ENCODE peak calls at places on chromosomes 6 and 20, in seven cellular contexts. R, C, V, T, D, J and F are unnamed samples.

GRCh38 chr6:75368151-75368779 is 83.7 kb upstream of the TMEM30A start:
- DNase-seq in R (peak; percentile 80), C (peak; percentile 47), V (peak; percentile 33), T (peak; percentile 22), D (peak; percentile 56), J (peak; percentile 76), F (peak; percentile 80)

GRCh38 chr6:14739830-14740229 is 506.0 kb upstream of the JARID2 start:
- DNase-seq in R (peak; percentile 74), C (no peak), V (no peak), T (no peak), D (no peak), J (no peak), F (no peak)

GRCh38 chr20:63284544-63284949 is 8.4 kb upstream of the COL20A1 start:
- DNase-seq in R (no peak), C (no peak), V (no peak), T (no peak), D (no peak), J (no peak), F (no peak)

GRCh38 chr6:5271926-5272325 is 10.6 kb downstream of the FARS2 start:
- DNase-seq in R (peak; percentile 66), C (no peak), V (no peak), T (no peak), D (no peak), J (no peak), F (no peak)

GRCh38 chr6:160357088-160357487 is 8.9 kb downstream of the SLC22A3 start:
- DNase-seq in R (no peak), C (no peak), V (no peak), T (no peak), D (no peak), J (no peak), F (no peak)

GRCh38 chr6:3899061-3899460 is 49.9 kb downstream of the FAM50B start:
- DNase-seq in R (no peak), C (no peak), V (no peak), T (no peak), D (no peak), J (no peak), F (no peak)

GRCh38 chr6:5537967-5538366 is 276.7 kb downstream of the FARS2 start:
- DNase-seq in R (peak; percentile 40), C (no peak), V (no peak), T (peak; percentile 31), D (no peak), J (no peak), F (no peak)

GRCh38 chr6:72826744-72827438 is 205.0 kb downstream of the KCNQ5 start:
- DNase-seq in R (peak; percentile 13), C (peak; percentile 73), V (no peak), T (peak; percentile 59), D (no peak), J (no peak), F (no peak)

GRCh38 chr6:3500262-3501001 is 43.6 kb upstream of the SLC22A23 start:
- DNase-seq in R (peak; percentile 71), C (peak; percentile 62), V (no peak), T (peak; percentile 71), D (no peak), J (no peak), F (no peak)

GRCh38 chr6:28137458-28138020 is 4.1 kb upstream of the ZKSCAN8 start:
- DNase-seq in R (peak; percentile 34), C (peak; percentile 66), V (no peak), T (peak; percentile 14), D (no peak), J (no peak), F (peak; percentile 25)

GRCh38 chr6:129929433-129929832 is 68.3 kb upstream of the TMEM244 start:
- DNase-seq in R (peak; percentile 58), C (peak; percentile 50), V (no peak), T (peak; percentile 92), D (no peak), J (no peak), F (no peak)

GRCh38 chr6:169800668-169801395 is 49.4 kb downstream of the ERMARD start:
- DNase-seq in R (no peak), C (peak; percentile 72), V (no peak), T (peak; percentile 82), D (peak; percentile 44), J (peak; percentile 32), F (peak; percentile 58)
- H3K27ac ChIP-seq in R (no peak overlapping the region), C (peak overlapping the region; percentile 76), V (no peak overlapping the region), T (peak overlapping the region; percentile 4), D (no peak overlapping the region), J (no peak overlapping the region), F (no peak overlapping the region)

DNA sequence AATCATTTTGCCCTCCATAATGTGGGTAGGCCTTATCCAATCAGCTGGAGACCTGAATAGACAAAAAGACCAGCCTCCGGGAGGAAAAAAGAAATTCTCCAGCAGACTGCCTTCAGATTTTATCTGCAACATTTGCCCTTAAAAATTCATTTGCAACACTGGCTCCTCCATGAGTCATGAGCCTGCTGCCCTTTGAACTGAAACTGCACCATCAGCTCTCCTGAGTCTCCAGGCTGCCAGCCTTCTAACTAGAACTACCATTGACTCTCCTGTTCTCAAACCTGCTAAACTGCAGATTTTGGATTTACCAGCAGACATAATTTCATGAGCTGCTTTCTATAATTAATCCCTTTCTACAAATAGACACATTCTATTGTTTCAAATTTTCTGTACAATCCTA is 223.9 kb upstream of the THEMIS start:
- DNase-seq in R (peak; percentile 75), C (peak; percentile 60), V (no peak), T (peak; percentile 39), D (no peak), J (no peak), F (peak; percentile 20)
- H2BK5ac ChIP-seq in R (no peak overlapping the region), C (no peak overlapping the region), V (no peak overlapping the region), T (no peak overlapping the region), D (no peak overlapping the region), J (no peak overlapping the region), F (no peak overlapping the region)

DNA sequence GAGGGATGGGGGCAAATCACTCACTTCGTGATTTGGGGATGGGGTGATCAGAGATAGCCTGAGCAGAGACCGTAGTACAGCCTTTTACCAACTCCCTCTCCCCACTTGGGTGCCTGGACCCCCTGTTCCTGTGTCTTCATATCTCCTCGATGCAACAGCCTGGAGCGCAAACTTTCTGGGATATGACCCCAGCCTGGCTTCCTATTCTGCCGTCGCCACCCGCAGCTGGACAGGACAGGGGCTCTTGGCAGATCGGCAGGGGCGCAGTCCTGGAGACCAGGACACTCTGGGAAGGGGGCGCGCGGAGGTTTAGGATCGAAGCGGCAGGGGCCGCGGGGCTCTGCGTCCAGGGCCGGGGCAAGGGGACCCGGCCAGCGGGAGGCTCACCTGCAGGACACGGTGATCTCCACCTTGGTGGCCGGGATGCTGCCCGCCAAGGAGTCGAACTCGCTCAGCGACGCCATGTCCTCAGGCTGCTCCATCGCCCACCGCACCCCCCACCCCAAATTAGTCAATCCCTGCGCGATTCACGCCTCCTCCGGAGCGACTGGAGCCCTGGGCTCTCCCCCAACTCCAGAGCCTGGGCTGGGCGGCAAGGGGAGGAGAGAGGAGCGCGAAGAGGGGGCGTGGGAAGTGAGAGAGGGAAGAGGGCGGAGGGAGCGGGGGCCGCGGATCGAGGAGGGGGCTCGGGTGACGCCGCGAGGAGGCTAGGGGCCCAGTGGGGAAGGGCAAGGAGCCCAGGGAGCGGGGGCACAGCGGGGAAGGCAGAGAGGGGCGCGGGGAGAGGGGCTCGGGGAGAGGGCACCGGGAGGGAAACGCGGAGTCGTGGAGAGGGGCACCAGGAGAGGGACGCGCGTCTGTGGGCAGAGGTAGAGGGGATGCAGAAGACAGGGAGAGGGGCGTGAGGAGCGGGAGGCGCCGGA is at the start of gene CPNE5:
- DNase-seq in R (no peak), C (no peak), V (no peak), T (no peak), D (peak; percentile 63), J (no peak), F (peak; percentile 35)
- H4K8ac ChIP-seq in R (no peak within 1 kb of the TSS), C (peak within 1 kb of the TSS; percentile 27), V (no peak within 1 kb of the TSS), T (no peak within 1 kb of the TSS), D (peak within 1 kb of the TSS; percentile 71), J (no peak within 1 kb of the TSS), F (no peak within 1 kb of the TSS)

GRCh38 chr6:42226251-42227143 is 8.8 kb upstream of the MRPS10 start:
- DNase-seq in R (peak; percentile 99), C (peak; percentile 89), V (no peak), T (peak; percentile 84), D (no peak), J (no peak), F (peak; percentile 93)

GRCh38 chr6:42225419-42225818 is 7.8 kb upstream of the MRPS10 start:
- DNase-seq in R (no peak), C (no peak), V (no peak), T (no peak), D (no peak), J (no peak), F (no peak)

GRCh38 chr6:42225043-42225368 is 7.3 kb upstream of the MRPS10 start:
- DNase-seq in R (no peak), C (no peak), V (no peak), T (no peak), D (no peak), J (no peak), F (no peak)

GRCh38 chr6:42222450-42222849 is 4.8 kb upstream of the MRPS10 start:
- DNase-seq in R (peak; percentile 58), C (no peak), V (no peak), T (peak; percentile 23), D (no peak), J (no peak), F (no peak)

DNA sequence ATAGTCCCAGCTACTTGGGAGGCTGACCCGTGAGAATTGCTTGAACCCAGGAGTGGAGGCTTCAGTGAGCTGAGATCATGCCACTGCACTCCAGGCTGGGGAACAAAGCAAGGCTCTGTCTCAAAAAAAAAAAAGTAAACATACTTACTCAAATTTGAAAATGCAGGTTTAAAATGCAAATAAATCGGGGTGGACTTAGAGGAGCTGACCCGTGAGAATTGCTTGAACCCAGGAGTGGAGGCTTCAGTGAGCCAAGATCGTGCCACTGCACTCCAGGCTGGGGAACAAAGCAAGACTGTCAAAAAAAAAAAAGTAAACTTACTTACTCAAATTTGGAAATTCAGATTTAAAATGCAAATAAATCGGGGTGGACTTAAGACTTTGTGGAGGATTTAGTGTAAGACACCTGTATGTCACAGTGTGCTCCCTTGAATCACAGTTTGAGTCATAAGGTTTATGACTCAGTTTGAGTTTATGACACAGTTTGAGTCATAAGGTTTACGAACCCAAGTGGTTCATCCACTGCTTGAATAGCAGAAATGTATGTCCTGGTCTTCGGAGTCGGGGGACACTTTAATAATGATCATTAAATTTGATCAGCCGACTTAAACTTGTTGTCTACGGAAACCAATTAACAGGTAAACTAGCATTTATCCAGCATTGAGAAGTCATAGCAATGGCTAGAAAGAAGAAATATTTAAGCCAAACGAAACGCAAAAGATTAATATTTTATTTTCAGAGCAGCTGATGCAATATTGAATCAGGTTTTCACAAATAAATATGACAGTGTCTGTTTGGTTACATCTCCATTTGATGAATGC is 6.8 kb upstream of the MRPS10 start:
- DNase-seq in R (peak; percentile 62), C (peak; percentile 90), V (no peak), T (peak; percentile 97), D (no peak), J (no peak), F (no peak)
- H3K27ac ChIP-seq in R (no peak overlapping the region), C (peak overlapping the region; percentile 50), V (no peak overlapping the region), T (peak overlapping the region; percentile 13), D (no peak overlapping the region), J (no peak overlapping the region), F (no peak overlapping the region)